ENCODE peak calls at places on chromosome 19, in eight cellular contexts. One of them, this sample, is unnamed.

GRCh38 chr19:31223805-31224534 is 125.3 kb downstream of the TSHZ3 start:
- DNase-seq in sigmoid colon: no peak
- DNase-seq in PC-3: no peak
- DNase-seq in effector memory CD4-positive, alpha-beta T cell: no peak
- DNase-seq in mucosa of descending colon: no peak
- DNase-seq in adrenal gland: no peak
- DNase-seq in tibial artery: no peak
- DNase-seq in HCT116: no peak
- DNase-seq in this sample: no peak

GRCh38 chr19:6273701-6274601 is 5.8 kb downstream of the MLLT1 start:
- DNase-seq in effector memory CD4-positive, alpha-beta T cell: no peak
- DNase-seq in HCT116: no peak
- DNase-seq in mucosa of descending colon: peak; percentile 80
- DNase-seq in sigmoid colon: peak; percentile 95
- DNase-seq in tibial artery: peak; percentile 98
- DNase-seq in PC-3: peak; percentile 95
- DNase-seq in adrenal gland: peak; percentile 94
- DNase-seq in this sample: peak; percentile 66

GRCh38 chr19:15091918-15092753 is 10.1 kb downstream of the OR1I1 start:
- DNase-seq in effector memory CD4-positive, alpha-beta T cell: peak; percentile 37
- DNase-seq in HCT116: peak; percentile 66
- DNase-seq in PC-3: peak; percentile 89
- DNase-seq in adrenal gland: no peak
- DNase-seq in mucosa of descending colon: no peak
- DNase-seq in tibial artery: no peak
- DNase-seq in sigmoid colon: peak; percentile 66
- DNase-seq in this sample: peak; percentile 67

GRCh38 chr19:5621945-5622464 is 571 bp downstream of the SAFB2 start:
- DNase-seq in HCT116: no peak
- DNase-seq in mucosa of descending colon: peak; percentile 64
- DNase-seq in PC-3: peak; percentile 42
- DNase-seq in tibial artery: peak; percentile 69
- DNase-seq in effector memory CD4-positive, alpha-beta T cell: no peak
- DNase-seq in sigmoid colon: peak; percentile 70
- DNase-seq in adrenal gland: peak; percentile 50
- DNase-seq in this sample: peak; percentile 56

GRCh38 chr19:6744381-6745288 is 5.2 kb downstream of the TRIP10 start:
- DNase-seq in adrenal gland: peak; percentile 95
- DNase-seq in effector memory CD4-positive, alpha-beta T cell: no peak
- DNase-seq in HCT116: no peak
- DNase-seq in mucosa of descending colon: peak; percentile 86
- DNase-seq in tibial artery: peak; percentile 97
- DNase-seq in sigmoid colon: peak; percentile 97
- DNase-seq in PC-3: peak; percentile 96
- DNase-seq in this sample: peak; percentile 54

GRCh38 chr19:3513198-3514140 is 7.4 kb downstream of the FZR1 start:
- DNase-seq in adrenal gland: peak; percentile 91
- DNase-seq in HCT116: no peak
- DNase-seq in mucosa of descending colon: peak; percentile 44
- DNase-seq in effector memory CD4-positive, alpha-beta T cell: no peak
- DNase-seq in PC-3: no peak
- DNase-seq in tibial artery: no peak
- DNase-seq in sigmoid colon: no peak
- DNase-seq in this sample: no peak

GRCh38 chr19:11480927-11481776 is at the start of gene ELAVL3:
- DNase-seq in tibial artery: no peak
- DNase-seq in HCT116: no peak
- DNase-seq in sigmoid colon: no peak
- DNase-seq in adrenal gland: no peak
- DNase-seq in PC-3: no peak
- DNase-seq in mucosa of descending colon: no peak
- DNase-seq in effector memory CD4-positive, alpha-beta T cell: no peak
- DNase-seq in this sample: peak; percentile 95

GRCh38 chr19:50492303-50493052 is 15.8 kb upstream of the GARIN5A start:
- DNase-seq in mucosa of descending colon: no peak
- DNase-seq in HCT116: no peak
- DNase-seq in PC-3: peak; percentile 27
- DNase-seq in effector memory CD4-positive, alpha-beta T cell: no peak
- DNase-seq in sigmoid colon: peak; percentile 45
- DNase-seq in adrenal gland: no peak
- DNase-seq in tibial artery: no peak
- DNase-seq in this sample: peak; percentile 81

GRCh38 chr19:4343845-4344713 is 717 bp downstream of the MPND start:
- DNase-seq in PC-3: no peak
- DNase-seq in sigmoid colon: peak; percentile 74
- DNase-seq in HCT116: no peak
- DNase-seq in tibial artery: no peak
- DNase-seq in adrenal gland: peak; percentile 54
- DNase-seq in mucosa of descending colon: peak; percentile 78
- DNase-seq in effector memory CD4-positive, alpha-beta T cell: no peak
- DNase-seq in this sample: no peak

GRCh38 chr19:1399745-1400144 is 1.6 kb downstream of the GAMT start:
- DNase-seq in effector memory CD4-positive, alpha-beta T cell: no peak
- DNase-seq in PC-3: no peak
- DNase-seq in sigmoid colon: no peak
- DNase-seq in HCT116: no peak
- DNase-seq in mucosa of descending colon: no peak
- DNase-seq in tibial artery: no peak
- DNase-seq in adrenal gland: no peak
- DNase-seq in this sample: no peak
- H3K4me3 ChIP-seq in effector memory CD4-positive, alpha-beta T cell: no peak overlapping the region
- H3K4me3 ChIP-seq in PC-3: no peak overlapping the region
- H3K4me3 ChIP-seq in sigmoid colon: no peak overlapping the region
- H3K4me3 ChIP-seq in HCT116: peak overlapping the region; percentile 96
- H3K4me3 ChIP-seq in mucosa of descending colon: no peak overlapping the region
- H3K4me3 ChIP-seq in tibial artery: no peak overlapping the region
- H3K4me3 ChIP-seq in adrenal gland: no peak overlapping the region
- H3K4me3 ChIP-seq in this sample: no peak overlapping the region

GRCh38 chr19:42275517-42275916 is 6.5 kb downstream of the CIC start:
- DNase-seq in PC-3: no peak
- DNase-seq in adrenal gland: no peak
- DNase-seq in effector memory CD4-positive, alpha-beta T cell: no peak
- DNase-seq in sigmoid colon: no peak
- DNase-seq in tibial artery: no peak
- DNase-seq in mucosa of descending colon: no peak
- DNase-seq in HCT116: no peak
- DNase-seq in this sample: no peak
- H3K36me3 ChIP-seq in PC-3: no peaks in the 10 kb centered on the region
- H3K36me3 ChIP-seq in adrenal gland: no peaks in the 10 kb centered on the region
- H3K36me3 ChIP-seq in effector memory CD4-positive, alpha-beta T cell: peaks cover 32% of the 10 kb centered on the region
- H3K36me3 ChIP-seq in sigmoid colon: peaks cover 16% of the 10 kb centered on the region
- H3K36me3 ChIP-seq in tibial artery: peaks cover 22% of the 10 kb centered on the region
- H3K36me3 ChIP-seq in mucosa of descending colon: no peaks in the 10 kb centered on the region
- H3K36me3 ChIP-seq in HCT116: peaks cover 5% of the 10 kb centered on the region
- H3K36me3 ChIP-seq in this sample: no peaks in the 10 kb centered on the region

DNA sequence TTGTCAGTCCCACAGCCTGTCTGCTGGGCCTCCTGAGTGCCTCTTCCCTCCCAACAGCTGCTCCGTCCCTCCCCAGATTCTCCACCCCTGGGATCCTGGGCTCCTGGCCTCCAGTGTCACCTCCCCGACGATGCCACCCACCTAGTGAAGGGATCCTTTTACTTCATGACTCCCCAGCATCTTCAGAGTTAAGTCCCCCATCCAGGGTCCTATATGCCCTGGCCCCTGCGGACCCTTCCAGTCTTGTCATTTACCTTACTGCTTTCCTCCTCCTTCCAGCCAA is 4.5 kb upstream of the PRX start:
- DNase-seq in sigmoid colon: no peak
- DNase-seq in adrenal gland: no peak
- DNase-seq in effector memory CD4-positive, alpha-beta T cell: no peak
- DNase-seq in tibial artery: no peak
- DNase-seq in mucosa of descending colon: no peak
- DNase-seq in HCT116: no peak
- DNase-seq in PC-3: no peak
- DNase-seq in this sample: no peak
- H3K4me3 ChIP-seq in sigmoid colon: no peak overlapping the region
- H3K4me3 ChIP-seq in adrenal gland: no peak overlapping the region
- H3K4me3 ChIP-seq in effector memory CD4-positive, alpha-beta T cell: no peak overlapping the region
- H3K4me3 ChIP-seq in tibial artery: no peak overlapping the region
- H3K4me3 ChIP-seq in mucosa of descending colon: no peak overlapping the region
- H3K4me3 ChIP-seq in HCT116: no peak overlapping the region
- H3K4me3 ChIP-seq in PC-3: no peak overlapping the region
- H3K4me3 ChIP-seq in this sample: no peak overlapping the region

DNA sequence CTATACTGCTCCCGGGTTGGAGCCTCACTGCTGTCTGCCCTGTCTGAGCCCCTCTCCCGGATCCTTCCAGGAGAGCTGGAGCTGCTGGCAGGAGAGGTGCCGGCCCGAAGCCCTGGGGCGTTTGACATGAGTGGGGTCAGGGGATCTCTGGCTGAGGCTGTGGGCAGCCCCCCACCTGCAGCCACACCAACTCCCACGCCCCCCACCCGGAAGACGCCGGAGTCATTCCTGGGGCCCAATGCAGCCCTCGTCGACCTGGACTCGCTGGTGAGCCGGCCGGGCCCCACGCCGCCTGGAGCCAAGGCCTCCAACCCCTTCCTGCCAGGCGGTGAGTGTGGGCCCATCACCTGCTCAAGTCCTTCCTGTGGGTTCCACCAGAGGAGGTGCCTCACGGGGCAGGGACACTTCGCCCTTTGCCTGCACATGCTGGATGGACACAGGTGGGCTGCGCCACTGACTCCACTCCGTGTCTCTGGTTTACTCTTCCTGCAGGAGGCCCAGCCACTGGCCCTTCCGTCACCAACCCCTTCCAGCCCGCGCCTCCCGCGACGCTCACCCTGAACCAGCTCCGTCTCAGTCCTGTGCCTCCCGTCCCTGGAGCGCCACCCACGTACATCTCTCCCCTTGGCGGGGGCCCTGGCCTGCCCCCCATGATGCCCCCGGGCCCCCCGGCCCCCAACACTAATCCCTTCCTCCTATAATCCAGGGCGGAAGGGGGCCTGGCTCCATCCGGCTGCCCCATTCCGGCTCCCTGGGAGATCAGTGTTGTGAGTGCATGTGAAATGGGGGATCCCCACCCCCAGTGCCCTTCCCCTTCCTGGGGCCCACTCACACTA is 19.8 kb downstream of the EPN1 start:
- DNase-seq in mucosa of descending colon: peak; percentile 56
- DNase-seq in adrenal gland: no peak
- DNase-seq in effector memory CD4-positive, alpha-beta T cell: no peak
- DNase-seq in sigmoid colon: peak; percentile 54
- DNase-seq in tibial artery: peak; percentile 60
- DNase-seq in PC-3: no peak
- DNase-seq in HCT116: no peak
- DNase-seq in this sample: peak; percentile 65
- H3K36me3 ChIP-seq in mucosa of descending colon: no peaks in the 10 kb centered on the region
- H3K36me3 ChIP-seq in adrenal gland: no peaks in the 10 kb centered on the region
- H3K36me3 ChIP-seq in effector memory CD4-positive, alpha-beta T cell: peaks cover 71% of the 10 kb centered on the region
- H3K36me3 ChIP-seq in sigmoid colon: peaks cover 41% of the 10 kb centered on the region
- H3K36me3 ChIP-seq in tibial artery: peaks cover 57% of the 10 kb centered on the region
- H3K36me3 ChIP-seq in PC-3: peaks cover 34% of the 10 kb centered on the region
- H3K36me3 ChIP-seq in HCT116: peaks cover 32% of the 10 kb centered on the region
- H3K36me3 ChIP-seq in this sample: peaks cover 11% of the 10 kb centered on the region

GRCh38 chr19:48714759-48715261 is 4.7 kb downstream of the MAMSTR start:
- DNase-seq in adrenal gland: no peak
- DNase-seq in mucosa of descending colon: no peak
- DNase-seq in sigmoid colon: no peak
- DNase-seq in HCT116: no peak
- DNase-seq in PC-3: no peak
- DNase-seq in effector memory CD4-positive, alpha-beta T cell: no peak
- DNase-seq in tibial artery: no peak
- DNase-seq in this sample: peak; percentile 44

GRCh38 chr19:48713864-48714755 is 5.4 kb downstream of the MAMSTR start:
- DNase-seq in tibial artery: peak; percentile 100
- DNase-seq in effector memory CD4-positive, alpha-beta T cell: peak; percentile 96
- DNase-seq in sigmoid colon: peak; percentile 100
- DNase-seq in PC-3: peak; percentile 97
- DNase-seq in adrenal gland: peak; percentile 100
- DNase-seq in mucosa of descending colon: peak; percentile 98
- DNase-seq in HCT116: peak; percentile 99
- DNase-seq in this sample: peak; percentile 100

GRCh38 chr19:48715276-48715675 is 4.2 kb downstream of the MAMSTR start:
- DNase-seq in adrenal gland: no peak
- DNase-seq in sigmoid colon: peak; percentile 79
- DNase-seq in PC-3: no peak
- DNase-seq in mucosa of descending colon: no peak
- DNase-seq in tibial artery: no peak
- DNase-seq in effector memory CD4-positive, alpha-beta T cell: no peak
- DNase-seq in HCT116: no peak
- DNase-seq in this sample: peak; percentile 51

GRCh38 chr19:48717059-48717395 is 2.5 kb downstream of the MAMSTR start:
- DNase-seq in adrenal gland: no peak
- DNase-seq in HCT116: no peak
- DNase-seq in PC-3: no peak
- DNase-seq in tibial artery: no peak
- DNase-seq in effector memory CD4-positive, alpha-beta T cell: no peak
- DNase-seq in mucosa of descending colon: no peak
- DNase-seq in sigmoid colon: no peak
- DNase-seq in this sample: no peak

GRCh38 chr19:48715681-48716171 is 3.8 kb downstream of the MAMSTR start:
- DNase-seq in sigmoid colon: peak; percentile 78
- DNase-seq in PC-3: no peak
- DNase-seq in adrenal gland: no peak
- DNase-seq in mucosa of descending colon: no peak
- DNase-seq in tibial artery: no peak
- DNase-seq in HCT116: no peak
- DNase-seq in effector memory CD4-positive, alpha-beta T cell: no peak
- DNase-seq in this sample: peak; percentile 50
- H3K4me3 ChIP-seq in sigmoid colon: no peak overlapping the region
- H3K4me3 ChIP-seq in PC-3: no peak overlapping the region
- H3K4me3 ChIP-seq in adrenal gland: no peak overlapping the region
- H3K4me3 ChIP-seq in mucosa of descending colon: no peak overlapping the region
- H3K4me3 ChIP-seq in tibial artery: no peak overlapping the region
- H3K4me3 ChIP-seq in HCT116: no peak overlapping the region
- H3K4me3 ChIP-seq in effector memory CD4-positive, alpha-beta T cell: no peak overlapping the region
- H3K4me3 ChIP-seq in this sample: no peak overlapping the region

GRCh38 chr19:54201980-54202379 is 1.3 kb downstream of the RPS9 start:
- DNase-seq in HCT116: no peak
- DNase-seq in effector memory CD4-positive, alpha-beta T cell: no peak
- DNase-seq in tibial artery: no peak
- DNase-seq in PC-3: no peak
- DNase-seq in sigmoid colon: no peak
- DNase-seq in mucosa of descending colon: peak; percentile 31
- DNase-seq in adrenal gland: no peak
- DNase-seq in this sample: no peak
- H3K36me3 ChIP-seq in HCT116: peaks cover 59% of the 10 kb centered on the region
- H3K36me3 ChIP-seq in effector memory CD4-positive, alpha-beta T cell: peaks cover 48% of the 10 kb centered on the region
- H3K36me3 ChIP-seq in tibial artery: peaks cover 26% of the 10 kb centered on the region
- H3K36me3 ChIP-seq in PC-3: peaks cover 60% of the 10 kb centered on the region
- H3K36me3 ChIP-seq in sigmoid colon: peaks cover 31% of the 10 kb centered on the region
- H3K36me3 ChIP-seq in mucosa of descending colon: peaks cover 6% of the 10 kb centered on the region
- H3K36me3 ChIP-seq in adrenal gland: no peaks in the 10 kb centered on the region
- H3K36me3 ChIP-seq in this sample: peaks cover 49% of the 10 kb centered on the region

GRCh38 chr19:12939908-12940533 is 1.6 kb downstream of the CALR start:
- DNase-seq in sigmoid colon: no peak
- DNase-seq in HCT116: no peak
- DNase-seq in mucosa of descending colon: no peak
- DNase-seq in effector memory CD4-positive, alpha-beta T cell: no peak
- DNase-seq in PC-3: no peak
- DNase-seq in tibial artery: no peak
- DNase-seq in adrenal gland: no peak
- DNase-seq in this sample: no peak
- H3K4me3 ChIP-seq in sigmoid colon: peak overlapping the region; percentile 69
- H3K4me3 ChIP-seq in HCT116: peak overlapping the region; percentile 99
- H3K4me3 ChIP-seq in mucosa of descending colon: no peak overlapping the region
- H3K4me3 ChIP-seq in effector memory CD4-positive, alpha-beta T cell: peak overlapping the region; percentile 90
- H3K4me3 ChIP-seq in PC-3: peak overlapping the region; percentile 95
- H3K4me3 ChIP-seq in tibial artery: peak overlapping the region; percentile 91
- H3K4me3 ChIP-seq in adrenal gland: no peak overlapping the region
- H3K4me3 ChIP-seq in this sample: no peak overlapping the region